ENCODE peak calls at places on chromosomes 1 and 21, in nine cellular contexts. V is body of pancreas; A is CD8-positive, alpha-beta T cell; C is naive thymus-derived CD4-positive, alpha-beta T cell; Y is Panc1; K is testis; X is IMR-90; M is gastrocnemius medialis; G is uterus. L is an unnamed sample.

GRCh38 chr1:113811353-113811887 is 856 bp downstream of the RSBN1 start:
- DNase-seq in V (peak; percentile 71), A (peak; percentile 10), C (no peak), Y (no peak), K (peak; percentile 43), X (peak; percentile 22), M (peak; percentile 45), G (no peak), L (no peak)

GRCh38 chr1:14988636-14989035 is 164.9 kb upstream of the TMEM51 start:
- DNase-seq in V (no peak), A (no peak), C (no peak), Y (no peak), K (no peak), X (no peak), M (no peak), G (no peak), L (no peak)

GRCh38 chr1:154742586-154742985 is 127.5 kb downstream of the KCNN3 start:
- DNase-seq in V (no peak), A (no peak), C (no peak), Y (no peak), K (peak; percentile 48), X (no peak), M (no peak), G (no peak), L (no peak)

GRCh38 chr1:183633676-183634343 is 1.8 kb downstream of the ARPC5 start:
- DNase-seq in V (no peak), A (no peak), C (peak; percentile 68), Y (peak; percentile 56), K (peak; percentile 33), X (peak; percentile 95), M (no peak), G (no peak), L (no peak)

GRCh38 chr1:201223852-201224670 is 33.4 kb downstream of the IGFN1 start:
- DNase-seq in V (no peak), A (no peak), C (no peak), Y (no peak), K (no peak), X (no peak), M (no peak), G (no peak), L (no peak)

GRCh38 chr21:37753122-37753599 is 163.1 kb downstream of the KCNJ6 start:
- DNase-seq in V (peak; percentile 25), A (no peak), C (no peak), Y (no peak), K (no peak), X (no peak), M (no peak), G (no peak), L (no peak)

GRCh38 chr1:56331892-56332567 is 247.3 kb downstream of the PLPP3 start:
- DNase-seq in V (no peak), A (no peak), C (no peak), Y (no peak), K (no peak), X (peak; percentile 75), M (no peak), G (no peak), L (no peak)

GRCh38 chr1:13583964-13584791 is 546 bp downstream of the PDPN start:
- DNase-seq in V (peak; percentile 9), A (no peak), C (no peak), Y (no peak), K (peak; percentile 50), X (no peak), M (peak; percentile 67), G (peak; percentile 53), L (peak; percentile 66)

GRCh38 chr1:224065455-224065854 is 48.5 kb upstream of the FBXO28 start:
- DNase-seq in V (peak; percentile 74), A (no peak), C (no peak), Y (no peak), K (no peak), X (peak; percentile 79), M (no peak), G (no peak), L (no peak)

GRCh38 chr1:201361652-201362504 is 15.6 kb downstream of the TNNT2 start:
- DNase-seq in V (peak; percentile 55), A (no peak), C (no peak), Y (no peak), K (peak; percentile 51), X (peak; percentile 28), M (peak; percentile 35), G (no peak), L (peak; percentile 65)

GRCh38 chr1:182185822-182186756 is 124.6 kb upstream of the ZNF648 start:
- DNase-seq in V (no peak), A (no peak), C (no peak), Y (peak; percentile 35), K (no peak), X (peak; percentile 47), M (no peak), G (no peak), L (no peak)

GRCh38 chr1:25568834-25569598 is 25.6 kb downstream of the LDLRAP1 start:
- DNase-seq in V (no peak), A (no peak), C (no peak), Y (no peak), K (no peak), X (peak; percentile 88), M (peak; percentile 55), G (peak; percentile 64), L (peak; percentile 71)

GRCh38 chr1:80450711-80451110 is 1350.0 kb upstream of the ADGRL2 start:
- DNase-seq in V (no peak), A (no peak), C (no peak), Y (no peak), K (no peak), X (no peak), M (no peak), G (no peak), L (no peak)

GRCh38 chr1:248136811-248137210 is 8.1 kb upstream of the OR2M5 start:
- DNase-seq in V (no peak), A (no peak), C (no peak), Y (no peak), K (peak; percentile 41), X (no peak), M (no peak), G (no peak), L (no peak)
- H3K9me3 ChIP-seq in V (no peaks in the 10 kb centered on the region), A (no peaks in the 10 kb centered on the region), C (no peaks in the 10 kb centered on the region), Y (no peaks in the 10 kb centered on the region), K (no peaks in the 10 kb centered on the region), X (peaks cover 5% of the 10 kb centered on the region), M (no peaks in the 10 kb centered on the region), G (no peaks in the 10 kb centered on the region), L (no peaks in the 10 kb centered on the region)

GRCh38 chr1:91687452-91687851 is 186.8 kb downstream of the CDC7 start:
- DNase-seq in V (no peak), A (no peak), C (no peak), Y (no peak), K (no peak), X (no peak), M (no peak), G (no peak), L (no peak)
- H3K4me1 ChIP-seq in V (peaks cover 12% of the 10 kb centered on the region), A (peaks cover 22% of the 10 kb centered on the region), C (peaks cover 20% of the 10 kb centered on the region), Y (no peaks in the 10 kb centered on the region), K (peaks cover 3% of the 10 kb centered on the region), X (peaks cover 9% of the 10 kb centered on the region), M (peaks cover 51% of the 10 kb centered on the region), G (no peaks in the 10 kb centered on the region), L (peaks cover 24% of the 10 kb centered on the region)

DNA sequence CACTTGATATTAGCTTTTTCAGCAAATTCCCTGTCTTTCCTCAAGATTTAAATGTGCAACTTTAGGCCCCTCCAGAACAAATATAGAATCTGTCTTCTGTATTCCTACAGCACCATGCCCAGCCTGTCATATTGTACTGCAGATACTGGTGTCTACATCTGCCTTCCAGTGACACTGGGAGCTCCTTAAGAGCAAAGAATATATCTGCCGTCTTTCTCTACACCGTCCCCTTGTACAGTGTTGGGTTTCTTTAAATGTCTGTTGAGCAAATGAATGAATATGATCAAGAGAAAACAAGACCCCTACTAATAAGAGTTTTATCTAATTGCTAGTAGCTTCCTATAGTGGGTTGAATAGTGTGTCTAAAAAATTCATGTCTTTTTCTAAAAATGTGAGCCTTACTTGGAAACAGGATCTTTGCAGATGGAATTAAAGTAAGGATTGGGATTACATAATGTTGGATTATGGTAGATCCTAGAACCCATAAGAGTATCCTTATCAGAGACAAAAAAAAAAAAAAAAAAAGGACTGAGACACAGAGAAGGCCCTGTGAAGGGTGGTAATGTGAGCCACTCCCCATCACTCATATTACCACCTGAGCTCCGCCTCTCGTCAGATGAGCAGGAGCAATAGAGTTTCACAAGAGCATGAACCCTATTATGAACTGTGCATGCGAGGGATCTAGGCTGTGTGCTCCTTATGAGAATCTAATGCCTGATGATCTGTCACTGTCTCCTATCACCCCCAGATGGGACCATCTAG is 128.6 kb downstream of the FAF1 start:
- DNase-seq in V (no peak), A (no peak), C (no peak), Y (no peak), K (no peak), X (no peak), M (no peak), G (no peak), L (no peak)
- H3K9me3 ChIP-seq in V (no peaks in the 10 kb centered on the region), A (no peaks in the 10 kb centered on the region), C (no peaks in the 10 kb centered on the region), Y (peaks cover 9% of the 10 kb centered on the region), K (no peaks in the 10 kb centered on the region), X (no peaks in the 10 kb centered on the region), M (no peaks in the 10 kb centered on the region), G (no peaks in the 10 kb centered on the region), L (no peaks in the 10 kb centered on the region)

GRCh38 chr1:207908112-207908734 is 2.7 kb downstream of the CD34 start:
- DNase-seq in V (peak; percentile 18), A (no peak), C (no peak), Y (no peak), K (peak; percentile 56), X (no peak), M (peak; percentile 46), G (peak; percentile 46), L (peak; percentile 70)

GRCh38 chr1:207913951-207914350 is 3.0 kb upstream of the CD34 start:
- DNase-seq in V (no peak), A (no peak), C (no peak), Y (no peak), K (no peak), X (no peak), M (no peak), G (no peak), L (no peak)

GRCh38 chr1:207910678-207911354 is at the start of gene CD34:
- DNase-seq in V (peak; percentile 14), A (no peak), C (no peak), Y (no peak), K (peak; percentile 65), X (no peak), M (no peak), G (peak; percentile 80), L (peak; percentile 75)

GRCh38 chr1:207909687-207910086 is 1.2 kb downstream of the CD34 start:
- DNase-seq in V (no peak), A (no peak), C (no peak), Y (no peak), K (no peak), X (no peak), M (no peak), G (no peak), L (no peak)

DNA sequence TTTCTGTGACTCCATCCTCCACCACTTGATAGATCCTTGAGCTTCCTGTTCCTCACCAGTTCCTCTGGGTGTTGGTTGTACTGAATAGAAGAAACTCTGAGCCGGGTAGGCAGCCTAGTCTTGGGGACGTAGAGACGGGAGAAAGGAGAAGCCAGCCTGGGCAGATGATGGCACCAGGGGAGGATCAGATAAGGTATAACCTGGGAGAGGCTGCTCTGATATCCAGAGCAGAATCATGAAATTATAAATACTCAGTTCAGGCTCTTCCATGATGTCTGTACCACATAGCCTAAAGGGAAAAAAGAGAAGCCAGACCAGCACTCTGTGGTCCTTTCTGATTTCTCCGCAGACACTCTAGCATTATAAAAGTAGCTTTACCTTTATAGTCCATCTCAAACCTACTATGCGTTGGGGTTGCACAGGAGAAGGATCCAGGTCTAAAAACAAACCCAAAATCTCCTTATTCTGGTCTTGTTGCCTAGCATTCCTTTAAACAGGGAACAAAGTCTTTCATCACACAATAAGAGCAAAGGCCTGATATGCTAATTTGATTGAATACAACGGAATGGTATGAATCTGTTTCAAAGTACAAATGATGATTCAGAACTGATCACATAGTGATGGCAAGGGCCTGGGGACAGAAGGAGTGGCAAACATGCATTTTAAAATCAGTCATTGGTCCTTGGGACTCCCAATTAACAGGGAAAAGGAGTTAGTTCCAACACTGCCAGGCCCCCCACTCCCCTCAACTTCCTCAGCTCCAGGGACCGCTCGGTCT is 1.2 kb upstream of the CD34 start:
- DNase-seq in V (no peak), A (no peak), C (no peak), Y (no peak), K (no peak), X (no peak), M (no peak), G (no peak), L (no peak)
- H3K4me1 ChIP-seq in V (peaks cover 7% of the 10 kb centered on the region), A (no peaks in the 10 kb centered on the region), C (no peaks in the 10 kb centered on the region), Y (no peaks in the 10 kb centered on the region), K (peaks cover 2% of the 10 kb centered on the region), X (no peaks in the 10 kb centered on the region), M (peaks cover 3% of the 10 kb centered on the region), G (no peaks in the 10 kb centered on the region), L (no peaks in the 10 kb centered on the region)

L was measured in psoas muscle.